ENCODE peak calls at places on chromosomes 2 and 18, in five cellular contexts. Y is esophagus squamous epithelium; O is HCT116; G is A549; R is CD8-positive, alpha-beta T cell. X is an unnamed sample. For H3K9me3, the result is how much of the 10 kb centered on the place peaks cover.

GRCh38 chr2:241609859-241610793 is 26.8 kb downstream of the THAP4 start:
- DNase-seq in Y (peak), O (no peak), G (no peak), R (peak), X (peak)

GRCh38 chr18:73693091-73693490 is 454.5 kb downstream of the FBXO15 start:
- DNase-seq in Y (no peak), O (no peak), G (no peak), R (no peak), X (no peak)

GRCh38 chr2:108877506-108877905 is 90.9 kb downstream of the CCDC138 start:
- DNase-seq in Y (no peak), O (no peak), G (no peak), R (no peak), X (no peak)

GRCh38 chr2:30373881-30374302 is 73.2 kb upstream of the LCLAT1 start:
- DNase-seq in Y (no peak), O (peak), G (no peak), R (no peak), X (peak)

GRCh38 chr2:135607561-135607960 is 76.3 kb downstream of the R3HDM1 start:
- DNase-seq in Y (no peak), O (no peak), G (no peak), R (no peak), X (no peak)

GRCh38 chr18:5622905-5623304 is 79.1 kb upstream of the EPB41L3 start:
- DNase-seq in Y (no peak), O (no peak), G (no peak), R (no peak), X (no peak)

GRCh38 chr18:3906072-3906471 is 456.1 kb downstream of the TGIF1 start:
- DNase-seq in Y (no peak), O (no peak), G (no peak), R (no peak), X (no peak)

GRCh38 chr2:212227755-212228154 is 310.8 kb downstream of the ERBB4 start:
- DNase-seq in Y (no peak), O (peak), G (no peak), R (no peak), X (no peak)

GRCh38 chr18:46915800-46916550 is 1.3 kb downstream of the PIAS2 start:
- DNase-seq in Y (no peak), O (no peak), G (no peak), R (no peak), X (no peak)

GRCh38 chr2:237474931-237475703 is 11.9 kb upstream of the MLPH start:
- DNase-seq in Y (no peak), O (peak), G (peak), R (peak), X (peak)

GRCh38 chr2:142220901-142221300 is 90.1 kb upstream of the LRP1B start:
- DNase-seq in Y (no peak), O (no peak), G (no peak), R (no peak), X (no peak)

GRCh38 chr2:240911641-240912265 is 5.6 kb downstream of the CROCC2 start:
- DNase-seq in Y (no peak), O (no peak), G (no peak), R (no peak), X (peak)

GRCh38 chr2:240134956-240135520 is 1.1 kb downstream of the COPS9 start:
- DNase-seq in Y (no peak), O (no peak), G (no peak), R (no peak), X (no peak)

GRCh38 chr18:26803643-26804042 is 61.9 kb downstream of the AQP4 start:
- DNase-seq in Y (no peak), O (no peak), G (no peak), R (no peak), X (no peak)

GRCh38 chr18:46696702-46697101 is 39.7 kb upstream of the LOXHD1 start:
- DNase-seq in Y (no peak), O (no peak), G (no peak), R (no peak), X (no peak)

GRCh38 chr2:45612265-45612664 is 1.2 kb upstream of the SRBD1 start:
- DNase-seq in Y (no peak), O (no peak), G (no peak), R (no peak), X (no peak)

GRCh38 chr2:201264472-201265173 is 4.3 kb downstream of the CASP8 start:
- DNase-seq in Y (no peak), O (no peak), G (no peak), R (no peak), X (no peak)

GRCh38 chr2:25411753-25412152 is 70.0 kb upstream of the DNMT3A start:
- DNase-seq in Y (no peak), O (no peak), G (no peak), R (no peak), X (no peak)

GRCh38 chr2:25410370-25410769 is 68.6 kb upstream of the DNMT3A start:
- DNase-seq in Y (no peak), O (no peak), G (no peak), R (no peak), X (no peak)

GRCh38 chr2:25409044-25409443 is 67.3 kb upstream of the DNMT3A start:
- DNase-seq in Y (no peak), O (no peak), G (no peak), R (no peak), X (no peak)

GRCh38 chr2:25411281-25411680 is 69.6 kb upstream of the DNMT3A start:
- DNase-seq in Y (no peak), O (no peak), G (no peak), R (no peak), X (no peak)

GRCh38 chr2:25409468-25409867 is 67.7 kb upstream of the DNMT3A start:
- DNase-seq in Y (no peak), O (no peak), G (no peak), R (no peak), X (no peak)
- H3K27ac ChIP-seq in Y (no peak), O (no peak), G (no peak), R (no peak), X (no peak)

GRCh38 chr2:11744631-11745394 is 1.6 kb upstream of the LPIN1 start:
- DNase-seq in Y (no peak), O (peak), G (peak), R (no peak), X (no peak)
- H3K4me3 ChIP-seq in Y (peak), O (peak), G (peak), R (no peak), X (no peak)

DNA sequence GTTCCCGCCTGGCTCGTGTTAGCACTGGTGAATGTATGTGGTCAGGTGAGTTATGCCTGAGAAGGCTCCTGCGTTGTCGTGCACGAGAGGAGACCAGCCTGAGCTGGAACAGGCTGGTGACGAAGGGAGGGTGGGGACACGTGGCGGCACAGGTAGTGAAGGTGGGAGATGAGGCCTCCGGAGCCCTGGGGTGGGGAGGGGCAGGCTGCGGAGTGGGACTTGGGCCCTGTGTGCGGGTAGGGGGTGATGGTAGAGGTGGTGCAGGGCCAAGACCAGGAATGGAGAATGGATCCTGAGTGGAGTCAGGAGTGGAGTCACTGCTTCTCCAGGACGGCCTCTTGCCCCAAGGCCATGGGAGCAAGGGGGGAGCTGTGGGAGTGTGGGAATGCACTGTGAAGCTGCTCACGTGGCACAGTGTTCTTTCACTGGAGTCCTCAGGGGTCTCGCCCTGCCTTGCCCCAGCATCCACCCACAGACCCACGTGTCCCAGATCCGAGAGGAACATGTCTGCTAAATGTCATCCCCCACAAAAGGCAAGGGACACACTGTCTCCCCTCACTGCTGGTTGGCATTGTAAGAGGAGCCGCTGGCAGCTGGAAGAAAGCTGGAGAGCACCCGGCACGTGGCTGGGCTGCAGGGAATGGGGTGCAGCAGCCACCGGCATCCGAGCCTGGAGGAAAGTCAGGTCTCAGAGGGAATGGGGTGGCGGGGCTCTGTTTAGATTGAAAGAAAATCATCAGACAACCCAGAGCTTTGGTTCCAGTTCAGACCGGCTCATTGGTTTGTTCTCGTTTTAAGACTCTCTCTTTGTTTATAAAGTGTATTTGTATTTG is 63.7 kb downstream of the CYP26B1 start:
- DNase-seq in Y (no peak), O (no peak), G (no peak), R (no peak), X (no peak)
- H3K9me3 ChIP-seq in Y (under half), O (under half), G (under half), R (under half), X (under half)

DNA sequence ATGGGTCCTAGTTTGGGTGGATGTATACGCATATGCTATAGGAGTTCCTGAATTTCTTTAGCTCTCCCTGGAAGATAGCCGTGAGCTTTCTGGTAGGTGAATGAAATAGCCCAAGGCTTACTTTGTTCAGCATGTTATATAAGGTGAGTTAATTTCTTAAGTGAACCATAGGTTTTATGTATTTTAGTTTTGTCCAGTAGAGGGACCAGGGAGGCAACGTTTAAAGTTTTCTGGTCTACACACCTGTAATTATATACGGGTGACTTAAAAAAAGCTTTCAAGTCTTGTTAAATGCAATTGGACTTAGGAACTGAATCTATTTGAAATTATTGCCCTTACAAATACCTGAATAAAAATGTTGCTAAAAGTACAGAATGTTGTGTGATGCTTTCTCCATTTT is 402.5 kb upstream of the DDX18 start:
- DNase-seq in Y (no peak), O (no peak), G (no peak), R (no peak), X (no peak)
- H3K27ac ChIP-seq in Y (no peak), O (no peak), G (no peak), R (no peak), X (no peak)

GRCh38 chr2:96977631-96978195 is 8.7 kb downstream of the FAM178B start:
- DNase-seq in Y (no peak), O (peak), G (peak), R (no peak), X (peak)
- H3K4me3 ChIP-seq in Y (no peak), O (no peak), G (peak), R (no peak), X (no peak)

GRCh38 chr2:125310671-125311364 is 1285.7 kb downstream of the CNTNAP5 start:
- DNase-seq in Y (no peak), O (no peak), G (no peak), R (no peak), X (no peak)

GRCh38 chr2:125313806-125314205 is 1288.7 kb downstream of the CNTNAP5 start:
- DNase-seq in Y (no peak), O (no peak), G (no peak), R (no peak), X (no peak)

GRCh38 chr2:125312342-125312741 is 1287.3 kb downstream of the CNTNAP5 start:
- DNase-seq in Y (no peak), O (no peak), G (no peak), R (no peak), X (no peak)
- H3K9me3 ChIP-seq in Y (under half), O (under half), G (under half), R (under half), X (under half)

DNA sequence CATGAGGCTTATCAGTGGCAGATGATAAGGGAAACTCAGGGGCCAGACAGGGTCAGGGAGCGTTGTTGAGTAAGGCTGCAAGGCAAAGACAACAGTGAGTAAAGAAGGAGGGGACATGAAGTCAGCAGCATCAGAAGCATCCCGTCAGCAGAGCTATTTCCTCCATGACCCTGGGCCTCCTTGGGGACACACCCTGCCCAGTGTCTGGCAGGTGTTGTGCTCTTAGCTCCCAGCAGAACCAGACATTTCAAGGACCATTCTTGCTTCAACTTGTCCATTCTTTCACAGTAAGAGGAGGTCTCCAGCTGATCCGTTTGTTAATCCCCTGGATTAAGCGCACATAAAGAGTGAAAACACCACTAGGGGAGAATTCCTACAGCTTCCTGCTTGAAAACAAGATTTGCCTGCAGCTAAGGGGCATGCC is 88.7 kb upstream of the MEIS1 start:
- DNase-seq in Y (no peak), O (no peak), G (no peak), R (no peak), X (no peak)
- H3K27ac ChIP-seq in Y (peak), O (no peak), G (no peak), R (no peak), X (no peak)

DNA sequence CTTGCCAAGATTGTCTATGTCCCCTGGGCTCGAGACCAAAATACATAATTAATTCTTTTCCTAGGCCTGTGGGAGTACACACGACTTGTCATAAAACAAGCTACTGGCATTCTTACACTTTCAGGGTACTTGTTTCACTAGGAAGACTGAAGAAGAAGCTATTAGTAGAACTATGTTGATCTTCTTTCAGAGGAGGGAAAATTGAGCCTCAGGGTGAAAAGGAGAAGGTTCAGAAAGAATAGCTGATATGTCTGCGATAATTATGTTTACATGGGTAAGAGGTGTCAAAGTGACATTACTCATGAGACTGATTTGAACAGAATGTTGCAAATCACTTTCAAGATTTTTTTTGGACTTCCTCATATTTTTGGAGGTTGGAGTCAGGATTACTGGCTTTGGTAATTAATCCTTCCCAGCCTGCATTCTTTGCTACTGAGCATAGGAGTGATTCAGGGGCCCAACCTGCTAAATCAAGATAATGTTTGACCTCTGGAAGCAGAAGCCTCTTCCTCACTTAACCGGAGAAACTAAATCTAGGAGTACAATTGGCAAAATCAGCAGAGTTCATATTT is 240.0 kb upstream of the NT5C1B start:
- DNase-seq in Y (no peak), O (no peak), G (no peak), R (no peak), X (no peak)
- H3K4me3 ChIP-seq in Y (no peak), O (no peak), G (no peak), R (no peak), X (no peak)

GRCh38 chr2:63484481-63484880 is 103.8 kb downstream of the WDPCP start:
- DNase-seq in Y (no peak), O (no peak), G (no peak), R (no peak), X (no peak)

GRCh38 chr2:63484901-63485300 is 103.4 kb downstream of the WDPCP start:
- DNase-seq in Y (no peak), O (no peak), G (no peak), R (no peak), X (no peak)

GRCh38 chr2:63488118-63488713 is 100.1 kb downstream of the WDPCP start:
- DNase-seq in Y (no peak), O (peak), G (peak), R (no peak), X (no peak)

GRCh38 chr2:63486861-63487290 is 101.4 kb downstream of the WDPCP start:
- DNase-seq in Y (no peak), O (no peak), G (no peak), R (no peak), X (no peak)
- H3K9me3 ChIP-seq in Y (under half), O (under half), G (under half), R (under half), X (under half)

GRCh38 chr18:6954501-6954900 is 163.1 kb downstream of the LAMA1 start:
- DNase-seq in Y (no peak), O (no peak), G (no peak), R (no peak), X (no peak)

GRCh38 chr18:6949800-6950586 is 167.6 kb downstream of the LAMA1 start:
- DNase-seq in Y (no peak), O (no peak), G (no peak), R (no peak), X (no peak)

GRCh38 chr18:6950641-6951040 is 167.0 kb downstream of the LAMA1 start:
- DNase-seq in Y (no peak), O (no peak), G (no peak), R (no peak), X (no peak)

GRCh38 chr18:6948656-6949055 is 168.9 kb downstream of the LAMA1 start:
- DNase-seq in Y (no peak), O (no peak), G (no peak), R (no peak), X (no peak)

DNA sequence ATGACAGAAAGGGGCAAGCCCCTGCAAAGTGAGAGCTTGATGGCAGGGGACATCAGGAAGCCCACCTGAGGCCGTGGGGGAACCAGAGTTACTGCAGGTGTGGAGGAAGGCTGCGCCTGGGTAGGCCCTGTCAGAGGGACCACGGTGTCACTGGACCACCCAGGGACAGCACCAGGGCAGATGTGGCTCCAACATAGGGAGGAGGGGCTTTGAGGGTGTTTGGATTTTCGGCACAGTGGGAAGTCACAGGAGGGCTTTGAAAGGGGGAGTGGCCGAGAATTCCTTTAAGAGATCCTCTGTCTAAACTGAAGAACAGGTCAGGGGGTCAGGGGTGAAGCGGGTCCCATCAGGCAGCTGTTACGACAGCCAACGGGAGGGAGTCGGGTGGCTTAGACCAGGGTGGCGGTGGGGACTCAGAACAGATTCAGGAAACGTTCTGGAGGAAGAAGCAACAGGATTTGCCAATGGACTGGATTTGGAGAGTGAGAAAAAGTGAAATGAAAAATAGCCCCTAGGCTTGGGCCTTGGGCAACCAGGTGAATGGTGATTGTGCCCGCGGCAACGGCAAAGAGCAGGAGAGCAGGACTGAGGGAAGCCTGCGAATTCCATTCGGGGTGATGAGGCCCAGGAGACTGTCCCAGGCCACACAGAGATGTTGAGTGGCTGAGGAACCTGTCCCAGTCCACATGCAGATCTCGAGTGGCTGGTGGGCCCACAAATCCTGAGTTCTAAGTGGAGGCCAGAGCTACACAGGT is 166.1 kb downstream of the LAMA1 start:
- DNase-seq in Y (no peak), O (no peak), G (no peak), R (no peak), X (no peak)
- H3K27ac ChIP-seq in Y (no peak), O (no peak), G (no peak), R (no peak), X (no peak)

X was measured in SJSA1.